ENCODE peak calls at places on chromosomes 1 and 21, in five cellular contexts. X is GM23338, H is small intestine, I is body of pancreas, U is fibroblast of lung. W is an unnamed sample. For H3K36me3, the result is how much of the 10 kb centered on the place peaks cover.

GRCh38 chr1:945910-946565 is 13.0 kb downstream of the NOC2L start:
- DNase-seq in H (no peak), X (no peak), I (no peak), U (no peak), W (no peak)

GRCh38 chr1:82391712-82392111 is 591.0 kb downstream of the ADGRL2 start:
- DNase-seq in H (no peak), I (no peak), X (no peak), U (no peak), W (no peak)

GRCh38 chr1:21185221-21185731 is 8.6 kb upstream of the EIF4G3 start:
- DNase-seq in U (no peak), X (no peak), H (no peak), I (no peak), W (no peak)

GRCh38 chr21:37682908-37683307 is 233.3 kb downstream of the KCNJ6 start:
- DNase-seq in X (no peak), I (no peak), U (no peak), H (no peak), W (no peak)

GRCh38 chr1:53327183-53327941 is 508 bp downstream of the LRP8 start:
- DNase-seq in H (no peak), U (peak), X (peak), I (peak), W (peak)

GRCh38 chr1:16718908-16719533 is 21.3 kb upstream of the RNU1-4 start:
- DNase-seq in U (no peak), X (no peak), I (peak), H (no peak), W (peak)

GRCh38 chr1:7679873-7680790 is 91.0 kb upstream of the VAMP3 start:
- DNase-seq in I (peak), U (peak), H (peak), X (peak), W (peak)

GRCh38 chr1:26822737-26823395 is 3.6 kb upstream of the ZDHHC18 start:
- DNase-seq in X (peak), U (no peak), I (no peak), H (peak), W (no peak)

DNA sequence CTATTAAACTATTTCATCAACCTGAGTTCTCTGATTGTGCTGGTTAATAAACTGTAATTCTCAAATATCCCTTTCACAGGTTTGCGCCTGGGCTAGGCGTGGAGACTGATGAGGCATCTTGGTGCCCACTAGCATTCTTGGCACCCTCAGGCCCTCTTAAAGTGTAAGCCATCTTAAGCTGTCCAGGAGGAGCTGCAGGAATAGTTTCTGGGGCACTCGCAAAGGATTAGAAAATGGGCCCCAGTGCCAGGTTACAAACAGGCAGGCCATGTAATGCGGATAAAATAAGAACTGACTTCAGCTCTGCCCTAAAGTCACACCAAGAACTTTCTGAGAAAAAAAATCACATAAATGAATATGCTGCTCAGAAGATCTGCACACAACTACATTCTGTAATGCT is 1.1 kb downstream of the CASQ2 start:
- DNase-seq in I (no peak), X (no peak), H (no peak), U (no peak), W (no peak)
- H3K27ac ChIP-seq in I (no peak), X (no peak), H (no peak), U (no peak), W (no peak)

GRCh38 chr1:235441159-235441685 is 63.0 kb downstream of the B3GALNT2 start:
- DNase-seq in I (no peak), H (no peak), X (no peak), U (no peak), W (no peak)

GRCh38 chr1:235448616-235449015 is 55.6 kb downstream of the B3GALNT2 start:
- DNase-seq in U (no peak), X (no peak), I (no peak), H (no peak), W (no peak)

DNA sequence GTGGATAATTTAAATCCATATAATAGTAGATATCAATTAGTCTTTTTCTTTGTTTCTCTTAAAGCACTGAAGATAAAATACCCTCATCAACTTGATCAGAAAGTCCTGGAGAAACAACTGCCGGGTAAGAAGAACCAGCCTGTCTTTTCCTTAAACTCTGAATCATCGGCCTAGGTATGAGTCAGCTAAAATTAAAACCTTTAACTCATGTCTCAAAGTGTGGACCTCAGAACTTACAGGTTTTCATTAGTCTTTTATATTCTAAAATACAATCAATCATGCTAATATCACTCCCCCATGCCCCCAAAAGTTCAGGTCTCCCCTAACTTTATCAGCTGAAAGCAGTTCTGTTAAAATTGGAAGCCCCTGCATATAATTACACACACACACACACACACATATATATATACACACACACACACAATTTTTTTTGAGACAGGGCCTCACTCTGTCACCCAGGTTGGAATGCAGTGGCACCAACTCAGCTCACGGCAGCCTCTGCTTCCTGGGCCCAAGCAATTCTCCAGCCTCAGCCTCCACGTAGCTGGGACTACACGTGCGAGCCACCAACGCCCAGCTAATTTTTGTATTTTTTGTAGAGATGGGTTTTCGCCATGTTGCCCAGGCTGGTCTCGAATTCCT is 61.3 kb downstream of the B3GALNT2 start:
- DNase-seq in I (no peak), U (peak), H (no peak), X (no peak), W (no peak)
- H3K36me3 ChIP-seq in I (under half), U (under half), H (under half), X (under half), W (under half)

GRCh38 chr1:47616036-47616435 is 178.2 kb downstream of the FOXD2 start:
- DNase-seq in H (no peak), I (no peak), U (no peak), X (no peak), W (no peak)
- H3K27ac ChIP-seq in H (no peak), I (no peak), U (no peak), X (no peak), W (no peak)

DNA sequence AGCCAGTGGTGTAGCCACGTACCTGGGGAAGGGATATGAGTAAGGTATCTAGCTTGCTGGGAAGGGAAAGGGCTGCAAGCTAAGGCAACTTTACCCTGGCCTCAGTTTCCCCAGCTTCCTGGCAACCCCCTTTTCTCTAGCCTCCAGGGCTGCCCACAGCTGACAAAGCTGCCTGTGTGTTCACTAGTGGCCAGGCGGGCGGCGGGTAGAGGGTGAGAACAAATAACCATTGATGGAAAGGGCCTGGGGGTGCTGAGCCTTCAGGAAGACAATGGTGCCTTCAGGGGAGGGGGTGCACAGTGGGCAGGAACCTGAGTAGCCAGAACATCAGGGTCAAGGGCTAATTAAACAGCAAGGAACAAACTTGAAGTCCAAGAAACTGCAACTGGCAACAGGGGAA is 6.1 kb downstream of the CERS2 start:
- DNase-seq in I (no peak), U (no peak), X (no peak), H (no peak), W (no peak)
- H3K36me3 ChIP-seq in I (under half), U (under half), X (under half), H (under half), W (under half)

DNA sequence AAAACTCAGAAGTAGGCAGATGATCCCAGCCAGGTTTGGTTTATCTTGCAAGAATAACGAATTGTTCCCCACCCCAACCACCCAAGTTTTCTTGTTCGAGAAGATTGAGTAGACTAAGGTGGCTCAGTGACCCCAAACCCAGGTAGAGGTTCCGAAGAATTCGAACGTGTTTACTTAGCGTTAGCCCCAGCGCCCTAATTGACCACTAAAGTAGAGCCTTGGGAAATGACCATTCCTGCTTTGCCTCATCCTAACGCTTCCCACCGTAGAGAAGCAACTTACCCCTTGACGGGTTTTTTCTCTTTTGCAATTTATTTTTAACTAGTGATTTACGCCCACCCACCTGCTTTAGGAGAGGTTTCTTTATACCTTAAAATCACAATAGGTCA is 870 bp downstream of the FBXO28 start:
- DNase-seq in X (peak), I (no peak), H (no peak), U (peak), W (no peak)
- H3K27ac ChIP-seq in X (peak), I (peak), H (peak), U (peak), W (peak)

DNA sequence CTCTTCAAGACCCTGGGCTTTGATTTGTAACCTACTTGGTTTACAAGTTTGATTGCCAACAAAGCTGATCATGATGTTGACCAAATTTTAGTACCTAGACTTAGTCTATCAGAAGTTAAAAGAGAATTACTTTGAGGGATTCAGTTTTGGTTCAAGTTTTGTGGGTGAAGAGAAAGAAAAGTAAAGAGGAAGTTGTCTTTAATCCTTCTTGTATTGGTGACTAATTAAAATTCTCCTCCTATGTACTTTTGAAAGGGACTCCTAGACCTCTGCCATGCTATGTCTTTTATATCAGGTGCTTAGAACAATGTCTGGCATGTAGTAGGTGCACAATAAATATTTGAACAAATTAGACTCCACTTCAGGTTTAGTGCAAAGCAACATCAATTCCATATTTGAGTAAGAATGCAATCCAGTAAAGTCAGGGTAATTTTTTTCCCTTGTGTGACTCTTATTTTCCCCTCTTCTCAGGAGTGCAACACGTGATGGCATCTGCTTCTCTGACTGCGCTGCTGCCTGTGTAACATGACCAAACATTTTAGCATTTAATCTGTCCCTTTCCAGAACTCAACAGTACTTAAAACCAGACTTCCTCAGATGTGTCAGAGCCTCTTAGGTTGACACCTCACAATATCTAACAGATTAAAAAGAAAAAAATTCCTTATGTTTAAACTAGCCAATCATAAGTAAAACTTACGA is 41.1 kb upstream of the KCNQ4 start:
- DNase-seq in H (no peak), U (no peak), X (no peak), I (no peak), W (no peak)
- H3K36me3 ChIP-seq in H (under half), U (under half), X (under half), I (under half), W (under half)

GRCh38 chr1:153967109-153967999 is at the start of gene CREB3L4:
- DNase-seq in U (peak), H (peak), X (peak), I (peak), W (peak)

GRCh38 chr1:153968400-153968799 is 698 bp downstream of the CREB3L4 start:
- DNase-seq in U (no peak), X (no peak), H (no peak), I (no peak), W (peak)

GRCh38 chr1:153970346-153970745 is 2.6 kb downstream of the CREB3L4 start:
- DNase-seq in X (no peak), H (no peak), I (no peak), U (no peak), W (no peak)

GRCh38 chr1:153968000-153968363 is 280 bp downstream of the CREB3L4 start:
- DNase-seq in I (peak), H (peak), U (no peak), X (peak), W (peak)

GRCh38 chr1:153968972-153969371 is 1.3 kb downstream of the CREB3L4 start:
- DNase-seq in X (no peak), H (no peak), U (no peak), I (no peak), W (no peak)
- H3K27ac ChIP-seq in X (no peak), H (no peak), U (no peak), I (no peak), W (no peak)

DNA sequence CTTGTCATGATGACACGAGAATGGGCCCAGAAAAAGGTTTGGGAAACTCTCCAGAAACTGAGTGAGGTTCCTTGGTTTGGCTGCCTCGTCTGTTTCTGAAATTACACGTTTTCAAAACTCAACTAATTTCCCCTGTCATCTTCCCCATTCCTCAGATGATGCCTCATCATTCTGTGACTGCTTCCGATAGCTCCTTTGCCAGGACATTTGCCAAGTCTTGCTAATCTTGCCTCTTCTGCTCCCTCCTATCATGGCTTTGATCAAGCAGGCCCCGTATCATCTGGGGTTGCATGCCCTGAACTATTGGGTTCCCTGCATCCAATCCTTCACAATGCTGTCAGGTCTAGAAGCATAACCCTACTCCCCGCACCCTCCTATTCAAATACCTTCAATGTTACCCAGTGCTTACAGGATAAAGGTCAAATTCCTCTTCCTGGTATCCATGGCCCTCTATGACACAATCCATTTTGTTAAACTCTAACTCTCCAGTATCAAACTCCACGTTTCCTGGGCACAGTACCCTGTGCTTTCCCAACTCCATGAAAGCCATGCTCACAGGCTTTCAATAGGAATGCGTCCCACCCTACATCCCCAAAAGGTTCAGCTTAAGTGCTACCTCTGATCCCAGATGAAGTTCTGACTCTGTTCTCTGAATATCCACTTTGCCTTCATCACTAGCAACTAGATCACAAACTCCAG is 22.2 kb upstream of the TMEM200B start:
- DNase-seq in I (no peak), H (peak), X (no peak), U (peak), W (peak)
- H3K36me3 ChIP-seq in I (under half), H (under half), X (under half), U (under half), W (under half)

W was measured in colonic mucosa.